ENCODE peak calls at places on chromosomes 4 and X, in six cellular contexts. Z is psoas muscle, G is lung, V is type B pancreatic cell, A is NCI-H446 treated with DMSO at 0.1 percent for 48 hours, I is AG08395. P is an unnamed sample.

GRCh38 chr4:185817403-185817818 is 5.4 kb upstream of the SORBS2 start:
- DNase-seq in G (peak; percentile 77), I (no peak), Z (no peak), A (no peak), V (no peak), P (no peak)

GRCh38 chrX:30935985-30936384 is 46.9 kb upstream of the TAB3 start:
- DNase-seq in Z (no peak), I (peak; percentile 58), G (no peak), V (no peak), A (no peak), P (no peak)

GRCh38 chr4:82948647-82949204 is 48.2 kb downstream of the THAP9 start:
- DNase-seq in A (no peak), Z (no peak), G (no peak), I (no peak), V (no peak), P (no peak)

GRCh38 chr4:128461300-128462103 is 173.9 kb upstream of the PGRMC2 start:
- DNase-seq in G (no peak), A (no peak), Z (no peak), V (no peak), I (peak; percentile 69), P (no peak)

GRCh38 chr4:85498068-85498733 is 23.3 kb downstream of the ARHGAP24 start:
- DNase-seq in V (no peak), Z (no peak), A (no peak), G (peak; percentile 56), I (peak; percentile 50), P (peak; percentile 68)

GRCh38 chr4:522438-522837 is 23.4 kb downstream of the PIGG start:
- DNase-seq in G (no peak), A (no peak), I (no peak), Z (no peak), V (no peak), P (no peak)

GRCh38 chr4:169826634-169827187 is 69.0 kb upstream of the HPF1 start:
- DNase-seq in V (no peak), A (no peak), I (no peak), Z (no peak), G (no peak), P (no peak)

GRCh38 chrX:124555036-124555595 is 208.8 kb downstream of the SH2D1A start:
- DNase-seq in A (no peak), Z (no peak), G (no peak), I (peak; percentile 54), V (no peak), P (no peak)

GRCh38 chr4:113057891-113058290 is 8.4 kb downstream of the ANK2 start:
- DNase-seq in I (peak; percentile 7), A (no peak), Z (no peak), G (no peak), V (no peak), P (no peak)

GRCh38 chrX:110743679-110744340 is 51.8 kb downstream of the CHRDL1 start:
- DNase-seq in I (no peak), G (no peak), Z (no peak), V (no peak), A (no peak), P (no peak)

P was measured in GF-D8.